ENCODE peak calls at places on chromosome 1, in eight cellular contexts. O, K, X, C, Z, F, P and B are unnamed samples.

GRCh38 chr1:243428617-243429342 is 172.9 kb downstream of the SDCCAG8 start:
- DNase-seq in O (no peak), K (no peak), X (no peak), C (no peak), Z (no peak), F (no peak), P (no peak), B (no peak)

GRCh38 chr1:59879556-59879955 is 47.0 kb downstream of the CYP2J2 start:
- DNase-seq in O (peak), K (peak), X (no peak), C (peak), Z (peak), F (peak), P (no peak), B (peak)

GRCh38 chr1:217919683-217920502 is 288.7 kb downstream of the SPATA17 start:
- DNase-seq in O (no peak), K (no peak), X (no peak), C (no peak), Z (no peak), F (no peak), P (no peak), B (no peak)

GRCh38 chr1:16612332-16613172 is 812 bp downstream of the NBPF1 start:
- DNase-seq in O (peak), K (peak), X (peak), C (peak), Z (peak), F (no peak), P (no peak), B (no peak)

GRCh38 chr1:116871772-116872146 is 38.0 kb upstream of the PTGFRN start:
- DNase-seq in O (no peak), K (no peak), X (no peak), C (no peak), Z (peak), F (no peak), P (no peak), B (no peak)

GRCh38 chr1:111491070-111491469 is 12.4 kb downstream of the ADORA3 start:
- DNase-seq in O (no peak), K (no peak), X (no peak), C (no peak), Z (no peak), F (no peak), P (no peak), B (no peak)

GRCh38 chr1:113141650-113142473 is 68.9 kb downstream of the LRIG2 start:
- DNase-seq in O (no peak), K (no peak), X (no peak), C (no peak), Z (peak), F (no peak), P (no peak), B (no peak)

GRCh38 chr1:235710665-235711064 is 61.1 kb upstream of the GNG4 start:
- DNase-seq in O (no peak), K (no peak), X (no peak), C (no peak), Z (no peak), F (no peak), P (no peak), B (no peak)

GRCh38 chr1:86339421-86339820 is 56.7 kb downstream of the ODF2L start:
- DNase-seq in O (no peak), K (no peak), X (no peak), C (no peak), Z (peak), F (no peak), P (no peak), B (no peak)

GRCh38 chr1:32743380-32744062 is 41.0 kb upstream of the SYNC start:
- DNase-seq in O (no peak), K (no peak), X (no peak), C (no peak), Z (no peak), F (no peak), P (no peak), B (no peak)

GRCh38 chr1:203507227-203507626 is 13.3 kb downstream of the OPTC start:
- DNase-seq in O (no peak), K (no peak), X (no peak), C (no peak), Z (peak), F (no peak), P (no peak), B (no peak)

GRCh38 chr1:53736290-53736689 is 2.7 kb downstream of the GLIS1 start:
- DNase-seq in O (no peak), K (no peak), X (no peak), C (no peak), Z (peak), F (no peak), P (no peak), B (no peak)

GRCh38 chr1:3571263-3571662 is 40.0 kb downstream of the MEGF6 start:
- DNase-seq in O (no peak), K (no peak), X (no peak), C (no peak), Z (no peak), F (no peak), P (no peak), B (no peak)

GRCh38 chr1:172882385-172882784 is 168.4 kb downstream of the TNFSF18 start:
- DNase-seq in O (no peak), K (no peak), X (no peak), C (no peak), Z (no peak), F (no peak), P (no peak), B (no peak)

GRCh38 chr1:159302036-159302435 is at the start of gene FCER1A:
- DNase-seq in O (no peak), K (no peak), X (no peak), C (no peak), Z (no peak), F (no peak), P (no peak), B (no peak)

GRCh38 chr1:212520746-212521145 is 87.8 kb upstream of the ATF3 start:
- DNase-seq in O (no peak), K (no peak), X (no peak), C (no peak), Z (no peak), F (no peak), P (no peak), B (no peak)

GRCh38 chr1:229557214-229557850 is 1.2 kb downstream of the ABCB10 start:
- DNase-seq in O (no peak), K (peak), X (no peak), C (no peak), Z (peak), F (no peak), P (no peak), B (no peak)

GRCh38 chr1:170619167-170620030 is 44.5 kb upstream of the PRRX1 start:
- DNase-seq in O (no peak), K (no peak), X (no peak), C (no peak), Z (no peak), F (peak), P (no peak), B (no peak)

GRCh38 chr1:43572084-43572483 is 41.4 kb downstream of the PTPRF start:
- DNase-seq in O (no peak), K (no peak), X (no peak), C (no peak), Z (no peak), F (no peak), P (no peak), B (no peak)

GRCh38 chr1:151398691-151399065 is 695 bp upstream of the PSMB4 start:
- DNase-seq in O (no peak), K (no peak), X (no peak), C (peak), Z (no peak), F (no peak), P (no peak), B (no peak)

GRCh38 chr1:221868894-221869293 is 127.0 kb upstream of the DUSP10 start:
- DNase-seq in O (no peak), K (no peak), X (no peak), C (no peak), Z (peak), F (no peak), P (no peak), B (no peak)

GRCh38 chr1:2347409-2347785 is 44.0 kb downstream of the MORN1 start:
- DNase-seq in O (no peak), K (no peak), X (peak), C (no peak), Z (no peak), F (no peak), P (no peak), B (no peak)

GRCh38 chr1:55774446-55774845 is 559.3 kb upstream of the USP24 start:
- DNase-seq in O (no peak), K (no peak), X (no peak), C (no peak), Z (no peak), F (no peak), P (no peak), B (no peak)

GRCh38 chr1:44819594-44820327 is 11.4 kb downstream of the BTBD19 start:
- DNase-seq in O (peak), K (peak), X (peak), C (peak), Z (peak), F (no peak), P (peak), B (peak)

GRCh38 chr1:68230901-68231626 is 1.3 kb downstream of the WLS start:
- DNase-seq in O (no peak), K (no peak), X (peak), C (no peak), Z (peak), F (no peak), P (no peak), B (no peak)

GRCh38 chr1:221877365-221877764 is 135.5 kb upstream of the DUSP10 start:
- DNase-seq in O (no peak), K (no peak), X (no peak), C (no peak), Z (no peak), F (no peak), P (no peak), B (no peak)

GRCh38 chr1:23867953-23868847 is at the start of gene FUCA1:
- DNase-seq in O (peak), K (peak), X (peak), C (peak), Z (peak), F (peak), P (peak), B (peak)

GRCh38 chr1:224543453-224543852 is 72.7 kb upstream of the CNIH3 start:
- DNase-seq in O (no peak), K (no peak), X (no peak), C (no peak), Z (no peak), F (no peak), P (no peak), B (no peak)

GRCh38 chr1:9438431-9439073 is 100.7 kb upstream of the SLC25A33 start:
- DNase-seq in O (no peak), K (no peak), X (no peak), C (no peak), Z (peak), F (no peak), P (no peak), B (peak)

GRCh38 chr1:244090645-244091044 is 39.6 kb downstream of the ZBTB18 start:
- DNase-seq in O (no peak), K (no peak), X (no peak), C (no peak), Z (no peak), F (no peak), P (no peak), B (no peak)

GRCh38 chr1:235227414-235227813 is 66.4 kb upstream of the RBM34 start:
- DNase-seq in O (no peak), K (no peak), X (no peak), C (no peak), Z (no peak), F (no peak), P (no peak), B (no peak)